ENCODE peak calls at places on chromosomes 11 and 22, in four cellular contexts. S is NCI-H774, L is Ammon's horn, K is NCI-H2107. Q is an unnamed sample.

GRCh38 chr11:94820480-94820879 is 52.3 kb downstream of the AMOTL1 start:
- DNase-seq in L (no peak), K (no peak), S (no peak), Q (no peak)

GRCh38 chr22:21568207-21569075 is 927 bp downstream of the UBE2L3 start:
- DNase-seq in S (no peak), L (no peak), K (no peak), Q (peak)

GRCh38 chr11:61141601-61142028 is 19.6 kb downstream of the VPS37C start:
- DNase-seq in S (peak), L (no peak), K (peak), Q (peak)

GRCh38 chr11:16096336-16096735 is 260.0 kb downstream of the SOX6 start:
- DNase-seq in S (no peak), L (no peak), K (no peak), Q (no peak)

GRCh38 chr11:129368889-129369672 is 6.6 kb upstream of the BARX2 start:
- DNase-seq in K (no peak), L (no peak), S (peak), Q (no peak)

GRCh38 chr11:7892059-7892699 is 38.9 kb downstream of the OR10A6 start:
- DNase-seq in L (no peak), S (no peak), K (no peak), Q (no peak)

GRCh38 chr22:31046591-31047226 is 34.4 kb upstream of the SMTN start:
- DNase-seq in S (no peak), L (no peak), K (no peak), Q (no peak)

GRCh38 chr22:37843746-37844089 is 416 bp downstream of the ANKRD54 start:
- DNase-seq in K (no peak), L (no peak), S (no peak), Q (no peak)

GRCh38 chr22:39287076-39287743 is 32.2 kb downstream of the RPL3 start:
- DNase-seq in L (peak), K (no peak), S (no peak), Q (no peak)

GRCh38 chr22:49838771-49839717 is 11.4 kb upstream of the BRD1 start:
- DNase-seq in K (no peak), L (no peak), S (no peak), Q (no peak)

GRCh38 chr22:47564651-47565050 is 802.2 kb downstream of the TBC1D22A start:
- DNase-seq in K (no peak), S (no peak), L (no peak), Q (peak)

GRCh38 chr11:47284151-47284550 is 14.2 kb downstream of the MADD start:
- DNase-seq in K (no peak), L (no peak), S (no peak), Q (no peak)

GRCh38 chr22:37657590-37658132 is 862 bp upstream of the PDXP start:
- DNase-seq in K (no peak), L (no peak), S (no peak), Q (no peak)

GRCh38 chr22:37862570-37863325 is 13.5 kb downstream of the EIF3L start:
- DNase-seq in S (no peak), L (no peak), K (no peak), Q (no peak)

Q was measured in NCI-H2081.